ENCODE peak calls at places on chromosomes 11 and 22, in six cellular contexts. Q is neuronal stem cell, K is trophoblast cell, R is IMR-90, U is H9, S is H1. I is an unnamed sample.

GRCh38 chr11:78290293-78291176 is 101.8 kb downstream of the USP35 start:
- DNase-seq in K (peak; percentile 28), U (no peak), Q (no peak), S (no peak), R (peak; percentile 58), I (peak; percentile 92)

GRCh38 chr11:71251761-71252433 is 480 bp downstream of the SHANK2 start:
- DNase-seq in Q (peak; percentile 63), U (peak; percentile 69), S (no peak), R (no peak), K (no peak), I (peak; percentile 54)

GRCh38 chr11:14249121-14249963 is 109.6 kb downstream of the RRAS2 start:
- DNase-seq in S (no peak), K (peak; percentile 48), R (peak; percentile 53), Q (peak; percentile 71), U (peak; percentile 71), I (peak; percentile 57)

GRCh38 chr11:64035581-64035980 is at the start of gene FLRT1:
- DNase-seq in K (no peak), R (no peak), S (no peak), Q (no peak), U (no peak), I (no peak)

GRCh38 chr22:20238567-20239062 is 29.5 kb downstream of the RTN4R start:
- DNase-seq in K (peak; percentile 12), R (no peak), Q (peak; percentile 38), S (peak; percentile 34), U (peak; percentile 92), I (peak; percentile 9)

GRCh38 chr22:45757068-45757467 is 85.4 kb downstream of the ATXN10 start:
- DNase-seq in Q (peak; percentile 65), K (peak; percentile 66), U (peak; percentile 88), S (peak; percentile 58), R (peak; percentile 14), I (no peak)

GRCh38 chr22:40043086-40043485 is 48.3 kb downstream of the FAM83F start:
- DNase-seq in R (no peak), Q (no peak), S (no peak), K (no peak), U (no peak), I (no peak)

GRCh38 chr11:77175869-77176539 is 48.0 kb downstream of the MYO7A start:
- DNase-seq in S (no peak), R (no peak), Q (no peak), U (peak; percentile 88), K (no peak), I (peak; percentile 5)

GRCh38 chr11:134483857-134484256 is 71.8 kb upstream of the B3GAT1 start:
- DNase-seq in U (no peak), R (no peak), K (no peak), S (no peak), Q (no peak), I (no peak)

GRCh38 chr11:65110354-65110861 is 1.3 kb upstream of the TM7SF2 start:
- DNase-seq in R (peak; percentile 74), U (peak; percentile 92), K (peak; percentile 80), S (peak; percentile 84), Q (peak; percentile 85), I (peak; percentile 85)

GRCh38 chr11:40166892-40167291 is 1292.6 kb downstream of the LRRC4C start:
- DNase-seq in S (no peak), K (no peak), U (no peak), Q (no peak), R (no peak), I (peak; percentile 41)

GRCh38 chr11:93895106-93895862 is 44.9 kb upstream of the VSTM5 start:
- DNase-seq in U (no peak), K (peak; percentile 30), R (peak; percentile 82), Q (peak; percentile 54), S (no peak), I (peak; percentile 53)

GRCh38 chr22:44920183-44920582 is 89.6 kb downstream of the PHF21B start:
- DNase-seq in S (no peak), R (no peak), Q (no peak), U (no peak), K (no peak), I (no peak)

GRCh38 chr11:16902979-16903378 is 111.2 kb downstream of the PLEKHA7 start:
- DNase-seq in S (no peak), U (no peak), Q (no peak), K (no peak), R (no peak), I (no peak)

GRCh38 chr22:48340727-48341709 is 1486.7 kb downstream of the BRD1 start:
- DNase-seq in U (no peak), Q (no peak), S (no peak), R (no peak), K (no peak), I (no peak)

GRCh38 chr11:46977038-46977818 is 40.7 kb downstream of the CSTPP1 start:
- DNase-seq in S (peak; percentile 23), Q (peak; percentile 44), U (peak; percentile 51), K (peak; percentile 5), R (no peak), I (peak; percentile 42)

GRCh38 chr22:45615364-45615763 is 56.3 kb upstream of the ATXN10 start:
- DNase-seq in Q (no peak), R (no peak), K (no peak), S (no peak), U (no peak), I (no peak)

GRCh38 chr22:24465975-24466374 is 29.2 kb upstream of the UPB1 start:
- DNase-seq in U (no peak), K (no peak), Q (no peak), S (no peak), R (no peak), I (no peak)

GRCh38 chr11:13776134-13776815 is 107.8 kb downstream of the FAR1 start:
- DNase-seq in K (no peak), U (peak; percentile 41), S (no peak), R (no peak), Q (no peak), I (no peak)

GRCh38 chr11:124538019-124538418 is 5.4 kb downstream of the OR8B12 start:
- DNase-seq in R (peak; percentile 58), U (no peak), K (no peak), Q (no peak), S (no peak), I (peak; percentile 58)

GRCh38 chr22:19873138-19873959 is 18.7 kb upstream of the GNB1L start:
- DNase-seq in S (no peak), Q (no peak), K (no peak), R (no peak), U (no peak), I (no peak)

DNA sequence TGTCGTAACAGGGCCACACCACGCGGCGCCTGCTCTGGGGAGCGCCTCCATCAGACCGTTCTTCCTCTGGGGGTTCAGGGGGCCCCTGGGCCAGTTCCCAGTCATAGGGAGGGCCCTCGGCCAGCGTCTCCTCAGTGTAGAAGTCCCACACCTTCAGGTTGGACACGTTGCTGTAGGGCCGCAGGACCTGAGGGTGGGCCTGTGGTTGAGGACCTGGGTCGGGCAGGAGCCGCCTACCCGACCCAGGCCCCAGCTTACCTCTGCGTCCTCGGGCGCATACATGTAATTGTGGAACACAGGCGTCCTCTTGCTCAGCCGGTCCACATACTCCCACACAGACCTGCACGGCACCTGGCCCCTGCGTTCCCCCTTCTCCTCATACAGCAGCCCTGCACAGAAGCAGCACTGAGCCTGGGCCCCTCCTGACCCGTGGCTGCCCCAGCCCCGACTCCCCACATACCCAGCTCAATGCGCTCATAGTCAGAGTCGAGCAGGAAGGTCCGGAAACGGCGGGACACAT is 20.2 kb downstream of the SBF1 start:
- DNase-seq in S (no peak), U (no peak), K (no peak), R (no peak), Q (no peak), I (no peak)
- H2BK5ac ChIP-seq in S (no peak overlapping the region), U (no peak overlapping the region), K (no peak overlapping the region), R (no peak overlapping the region), Q (peak overlapping the region; percentile 53), I (no peak overlapping the region)

GRCh38 chr11:32173977-32174376 is 83.1 kb downstream of the RCN1 start:
- DNase-seq in Q (no peak), K (no peak), R (no peak), U (no peak), S (no peak), I (no peak)

GRCh38 chr11:32176223-32176811 is 85.4 kb downstream of the RCN1 start:
- DNase-seq in Q (peak; percentile 91), U (peak; percentile 87), R (peak; percentile 76), S (peak; percentile 59), K (peak; percentile 84), I (peak; percentile 80)

GRCh38 chr11:32172771-32173170 is 81.9 kb downstream of the RCN1 start:
- DNase-seq in R (peak; percentile 4), S (no peak), Q (no peak), U (no peak), K (no peak), I (no peak)

GRCh38 chr11:32168924-32169323 is 78.0 kb downstream of the RCN1 start:
- DNase-seq in R (no peak), S (no peak), U (no peak), Q (no peak), K (no peak), I (no peak)

GRCh38 chr11:32173435-32173834 is 82.6 kb downstream of the RCN1 start:
- DNase-seq in S (peak; percentile 29), U (peak; percentile 81), Q (peak; percentile 62), K (peak; percentile 51), R (peak; percentile 68), I (peak; percentile 60)
- H3K14ac ChIP-seq in S (no peak overlapping the region), U (no peak overlapping the region), Q (no peak overlapping the region), K (no peak overlapping the region), R (no peak overlapping the region), I (no peak overlapping the region)

GRCh38 chr22:42897960-42898359 is 40.9 kb upstream of the ARFGAP3 start:
- DNase-seq in R (no peak), S (no peak), K (no peak), U (no peak), Q (no peak), I (no peak)
- H2BK5ac ChIP-seq in R (no peak overlapping the region), S (no peak overlapping the region), K (no peak overlapping the region), U (no peak overlapping the region), Q (no peak overlapping the region), I (no peak overlapping the region)

DNA sequence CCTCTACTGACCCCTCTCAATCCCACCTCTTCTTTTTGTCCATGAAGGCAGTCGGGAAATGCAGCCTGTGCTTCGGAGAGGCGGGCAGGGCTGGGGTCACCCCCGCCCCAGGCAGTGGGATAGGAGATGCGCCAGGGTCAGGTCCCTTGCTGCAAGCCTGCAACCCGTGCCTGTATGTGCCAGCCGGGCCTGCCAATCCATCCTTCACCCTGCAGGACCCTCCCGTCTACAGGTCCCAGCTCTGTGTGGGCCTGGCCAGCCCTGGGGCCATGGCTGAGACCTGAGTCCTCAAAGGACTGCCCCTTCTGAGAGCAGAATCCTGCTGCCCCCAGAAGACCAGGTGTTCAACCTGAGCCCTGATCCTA is 10.9 kb downstream of the ASCL2 start:
- DNase-seq in K (no peak), R (no peak), U (peak; percentile 15), S (no peak), Q (no peak), I (no peak)
- H3K14ac ChIP-seq in K (no peak overlapping the region), R (no peak overlapping the region), U (no peak overlapping the region), S (no peak overlapping the region), Q (no peak overlapping the region), I (no peak overlapping the region)